ENCODE peak calls at places on chromosomes 13 and 19, in nine cellular contexts. D is putamen, G is AG04450, U is NCI-H82, A is PC-3, R is Peyer's patch, Q is NCI-H1092, T is HT1080, L is GM12865. B is an unnamed sample.

GRCh38 chr13:73000027-73000674 is 58.7 kb upstream of the KLF5 start:
- DNase-seq in D (no peak), U (peak; percentile 39), R (no peak), T (peak; percentile 40), L (peak; percentile 15), G (no peak), A (peak; percentile 19), Q (no peak), B (no peak)

GRCh38 chr19:32165176-32165575 is 180.2 kb upstream of the ZNF507 start:
- DNase-seq in G (no peak), A (no peak), U (no peak), L (no peak), D (no peak), Q (no peak), R (no peak), T (no peak), B (no peak)

GRCh38 chr19:22784051-22784450 is at the start of gene ZNF99:
- DNase-seq in D (peak; percentile 76), U (peak; percentile 30), Q (no peak), T (no peak), L (no peak), G (no peak), R (no peak), A (no peak), B (no peak)

GRCh38 chr13:23469901-23470525 is 36.5 kb upstream of the SACS start:
- DNase-seq in U (peak; percentile 75), L (peak; percentile 84), R (no peak), A (no peak), Q (no peak), G (no peak), D (no peak), T (no peak), B (peak; percentile 29)

GRCh38 chr13:41608111-41608510 is 150.8 kb downstream of the RGCC start:
- DNase-seq in Q (no peak), D (no peak), L (no peak), A (no peak), T (no peak), G (no peak), R (no peak), U (no peak), B (no peak)

GRCh38 chr19:48683349-48683748 is 10.5 kb upstream of the NTN5 start:
- DNase-seq in L (no peak), T (no peak), A (no peak), Q (peak; percentile 15), D (peak; percentile 82), G (no peak), U (no peak), R (no peak), B (no peak)

GRCh38 chr13:113143466-113144254 is 14.8 kb upstream of the PROZ start:
- DNase-seq in A (no peak), R (no peak), G (no peak), U (no peak), D (no peak), L (no peak), T (no peak), Q (no peak), B (no peak)

GRCh38 chr19:4109626-4109945 is 14.3 kb downstream of the MAP2K2 start:
- DNase-seq in A (no peak), D (no peak), Q (no peak), T (no peak), U (no peak), L (no peak), R (no peak), G (no peak), B (no peak)

GRCh38 chr19:2083174-2083854 is 12.8 kb downstream of the MOB3A start:
- DNase-seq in A (no peak), U (no peak), L (peak; percentile 83), R (peak; percentile 85), T (no peak), G (no peak), Q (no peak), D (no peak), B (no peak)

GRCh38 chr13:99199541-99200432 is 867 bp upstream of the UBAC2 start:
- DNase-seq in U (no peak), T (no peak), D (no peak), L (no peak), G (no peak), A (no peak), Q (no peak), R (no peak), B (no peak)

GRCh38 chr13:42525035-42525504 is 48.9 kb upstream of the TNFSF11 start:
- DNase-seq in L (no peak), D (no peak), A (peak; percentile 83), R (no peak), Q (no peak), T (peak; percentile 91), G (no peak), U (no peak), B (no peak)

GRCh38 chr13:110643324-110643723 is 28.0 kb downstream of the NAXD start:
- DNase-seq in T (no peak), L (no peak), D (no peak), U (no peak), A (no peak), Q (no peak), G (no peak), R (no peak), B (no peak)

GRCh38 chr13:63167699-63168337 is 1752.2 kb upstream of the PCDH20 start:
- DNase-seq in A (no peak), U (no peak), T (no peak), Q (no peak), R (no peak), L (no peak), D (no peak), G (no peak), B (no peak)

GRCh38 chr13:37685206-37685605 is 86.6 kb upstream of the POSTN start:
- DNase-seq in G (no peak), A (no peak), Q (no peak), T (no peak), L (no peak), U (peak; percentile 16), R (no peak), D (no peak), B (no peak)

GRCh38 chr19:55258828-55259539 is at the start of gene PPP6R1:
- DNase-seq in U (peak; percentile 99), R (peak; percentile 91), L (peak; percentile 99), T (peak; percentile 100), A (peak; percentile 100), G (peak; percentile 100), Q (peak; percentile 95), D (peak; percentile 99), B (peak; percentile 98)

GRCh38 chr19:5155586-5156210 is 184.9 kb downstream of the PTPRS start:
- DNase-seq in Q (no peak), L (no peak), R (no peak), T (no peak), A (no peak), G (no peak), D (no peak), U (no peak), B (peak; percentile 77)

GRCh38 chr13:113585828-113586355 is 1.3 kb downstream of the TFDP1 start:
- DNase-seq in Q (no peak), A (no peak), L (no peak), T (no peak), G (no peak), D (no peak), R (no peak), U (no peak), B (no peak)

GRCh38 chr13:112133489-112134149 is 66.7 kb downstream of the SOX1 start:
- DNase-seq in R (no peak), D (no peak), Q (no peak), A (no peak), U (no peak), T (no peak), L (no peak), G (no peak), B (no peak)

GRCh38 chr13:34967851-34968562 is 25.9 kb downstream of the NBEA start:
- DNase-seq in L (no peak), T (peak; percentile 75), R (no peak), A (peak; percentile 51), Q (peak; percentile 45), D (no peak), U (no peak), G (no peak), B (no peak)

GRCh38 chr19:57559008-57559403 is 657 bp downstream of the ZNF550 start:
- DNase-seq in A (peak; percentile 30), R (peak; percentile 16), D (no peak), U (peak; percentile 36), L (peak; percentile 48), T (peak; percentile 34), G (no peak), Q (no peak), B (no peak)

GRCh38 chr19:47406711-47407416 is 12.5 kb downstream of the MEIS3 start:
- DNase-seq in Q (no peak), L (no peak), A (no peak), G (no peak), D (no peak), R (no peak), U (no peak), T (no peak), B (no peak)

B was measured in NCI-H524.